ENCODE peak calls at places on chromosome 17, in four cellular contexts. One of them, this sample, is unnamed.

GRCh38 chr17:75030161-75030560 is 16.6 kb downstream of the ATP5PD start:
- DNase-seq in SK-N-SH: no peak
- DNase-seq in K562: no peak
- DNase-seq in H1: no peak
- DNase-seq in this sample: no peak

GRCh38 chr17:79398441-79398840 is 212.4 kb downstream of the RBFOX3 start:
- DNase-seq in SK-N-SH: no peak
- DNase-seq in K562: no peak
- DNase-seq in H1: no peak
- DNase-seq in this sample: no peak

GRCh38 chr17:4474093-4474492 is 24.6 kb upstream of the SPNS2 start:
- DNase-seq in SK-N-SH: no peak
- DNase-seq in H1: no peak
- DNase-seq in K562: no peak
- DNase-seq in this sample: no peak

GRCh38 chr17:82297280-82297803 is 20.1 kb downstream of the CD7 start:
- DNase-seq in K562: peak
- DNase-seq in SK-N-SH: peak
- DNase-seq in H1: no peak
- DNase-seq in this sample: no peak

GRCh38 chr17:13541032-13541480 is 60.7 kb downstream of the HS3ST3A1 start:
- DNase-seq in SK-N-SH: no peak
- DNase-seq in K562: peak
- DNase-seq in H1: no peak
- DNase-seq in this sample: no peak

GRCh38 chr17:4229627-4230026 is 34.2 kb downstream of the ANKFY1 start:
- DNase-seq in H1: no peak
- DNase-seq in SK-N-SH: no peak
- DNase-seq in K562: no peak
- DNase-seq in this sample: no peak

GRCh38 chr17:71726320-71726719 is 394.5 kb upstream of the SOX9 start:
- DNase-seq in SK-N-SH: no peak
- DNase-seq in K562: no peak
- DNase-seq in H1: no peak
- DNase-seq in this sample: no peak

GRCh38 chr17:40615295-40615988 is 32.2 kb downstream of the SMARCE1 start:
- DNase-seq in H1: peak
- DNase-seq in K562: peak
- DNase-seq in SK-N-SH: peak
- DNase-seq in this sample: peak

GRCh38 chr17:71180801-71181385 is 939.9 kb upstream of the SOX9 start:
- DNase-seq in H1: no peak
- DNase-seq in SK-N-SH: peak
- DNase-seq in K562: no peak
- DNase-seq in this sample: no peak

GRCh38 chr17:31112001-31112661 is 17.4 kb downstream of the NF1 start:
- DNase-seq in SK-N-SH: no peak
- DNase-seq in K562: no peak
- DNase-seq in H1: no peak
- DNase-seq in this sample: no peak

GRCh38 chr17:30450125-30451027 is 26.8 kb upstream of the GOSR1 start:
- DNase-seq in H1: no peak
- DNase-seq in K562: no peak
- DNase-seq in SK-N-SH: no peak
- DNase-seq in this sample: no peak

GRCh38 chr17:55089955-55090573 is 121.5 kb downstream of the STXBP4 start:
- DNase-seq in SK-N-SH: no peak
- DNase-seq in K562: peak
- DNase-seq in H1: no peak
- DNase-seq in this sample: no peak

GRCh38 chr17:30526401-30526800 is 49.2 kb downstream of the GOSR1 start:
- DNase-seq in SK-N-SH: no peak
- DNase-seq in H1: no peak
- DNase-seq in K562: no peak
- DNase-seq in this sample: no peak

GRCh38 chr17:83015511-83015910 is 63.9 kb upstream of the METRNL start:
- DNase-seq in H1: no peak
- DNase-seq in SK-N-SH: no peak
- DNase-seq in K562: no peak
- DNase-seq in this sample: no peak

GRCh38 chr17:19733953-19734526 is 14.1 kb downstream of the ALDH3A1 start:
- DNase-seq in SK-N-SH: no peak
- DNase-seq in H1: no peak
- DNase-seq in K562: no peak
- DNase-seq in this sample: no peak
- TF ChIP-seq MAX in SK-N-SH: no peak
- TF ChIP-seq MAX in H1: no peak
- TF ChIP-seq MAX in K562: no peak
- TF ChIP-seq MAX in this sample: no peak

GRCh38 chr17:57684711-57685498 is 60.2 kb downstream of the CCDC182 start:
- DNase-seq in SK-N-SH: no peak
- DNase-seq in H1: no peak
- DNase-seq in K562: no peak
- DNase-seq in this sample: no peak

GRCh38 chr17:57682667-57683066 is 62.4 kb downstream of the CCDC182 start:
- DNase-seq in K562: no peak
- DNase-seq in H1: no peak
- DNase-seq in SK-N-SH: no peak
- DNase-seq in this sample: no peak

GRCh38 chr17:57687642-57688041 is 57.5 kb downstream of the CCDC182 start:
- DNase-seq in H1: no peak
- DNase-seq in K562: no peak
- DNase-seq in SK-N-SH: no peak
- DNase-seq in this sample: no peak

GRCh38 chr17:57689254-57689653 is 55.8 kb downstream of the CCDC182 start:
- DNase-seq in H1: no peak
- DNase-seq in SK-N-SH: no peak
- DNase-seq in K562: no peak
- DNase-seq in this sample: no peak

DNA sequence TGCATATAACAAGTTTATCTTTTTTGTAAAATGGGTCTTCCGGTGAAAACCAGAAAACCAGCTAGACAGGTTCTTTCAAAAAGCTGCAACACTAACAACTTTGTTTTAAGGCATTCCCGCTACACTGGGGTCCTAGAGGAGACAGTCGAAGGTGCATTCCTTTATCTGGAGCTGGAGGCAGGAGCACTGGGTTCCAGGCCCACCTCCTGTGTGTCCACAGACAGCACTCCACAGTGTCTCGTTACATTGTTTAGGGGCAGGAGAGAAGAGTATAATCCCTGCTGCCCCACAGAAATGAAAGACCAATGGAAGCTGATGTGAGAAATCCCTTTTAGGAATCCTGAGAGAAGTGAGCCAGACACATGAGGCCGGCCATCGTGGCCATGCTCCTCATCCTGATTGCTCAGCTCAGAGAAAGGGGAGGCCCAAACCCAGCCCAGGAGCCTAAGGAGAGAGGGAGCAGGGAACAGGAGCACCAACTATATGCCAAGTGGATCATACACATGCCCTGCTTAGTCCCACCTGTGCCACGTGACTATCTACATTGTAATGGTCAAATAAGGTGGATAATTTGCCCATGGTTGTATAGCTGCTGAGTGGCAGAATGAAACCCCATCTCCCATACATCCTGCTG is 59.5 kb downstream of the CCDC182 start:
- DNase-seq in SK-N-SH: no peak
- DNase-seq in K562: no peak
- DNase-seq in H1: no peak
- DNase-seq in this sample: no peak
- TF ChIP-seq TEAD4 in SK-N-SH: no peak
- TF ChIP-seq TEAD4 in K562: no peak
- TF ChIP-seq TEAD4 in H1: no peak
- TF ChIP-seq TEAD4 in this sample: no peak

DNA sequence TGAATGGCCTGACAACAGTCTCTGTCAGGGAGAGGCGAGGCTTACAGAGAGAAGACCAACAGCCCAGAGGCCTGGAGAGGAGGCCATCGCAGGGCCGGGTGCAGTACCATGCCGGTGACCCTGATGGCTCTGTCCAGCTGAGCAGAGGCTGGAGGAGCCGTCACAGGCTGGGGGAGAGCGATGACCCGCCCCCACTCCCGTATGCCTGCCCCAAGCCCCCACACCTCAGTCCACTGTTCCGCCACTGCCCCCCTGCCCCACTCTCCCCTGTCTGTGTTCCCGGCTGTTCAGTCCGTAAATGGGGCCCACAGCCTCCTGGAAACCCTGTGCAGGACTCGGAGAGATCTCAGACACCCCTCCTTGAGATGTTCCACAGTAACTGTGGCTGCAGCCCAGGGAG is 12.8 kb upstream of the FAM83G start:
- DNase-seq in H1: no peak
- DNase-seq in SK-N-SH: no peak
- DNase-seq in K562: no peak
- DNase-seq in this sample: no peak
- TF ChIP-seq MAX in H1: no peak
- TF ChIP-seq MAX in SK-N-SH: no peak
- TF ChIP-seq MAX in K562: no peak
- TF ChIP-seq MAX in this sample: no peak

GRCh38 chr17:12046786-12047185 is 26.1 kb downstream of the MAP2K4 start:
- DNase-seq in H1: peak
- DNase-seq in K562: peak
- DNase-seq in SK-N-SH: no peak
- DNase-seq in this sample: no peak
- TF ChIP-seq TEAD4 in H1: no peak
- TF ChIP-seq TEAD4 in K562: no peak
- TF ChIP-seq TEAD4 in SK-N-SH: no peak
- TF ChIP-seq TEAD4 in this sample: no peak

GRCh38 chr17:43601280-43602050 is 55.3 kb upstream of the ETV4 start:
- DNase-seq in K562: no peak
- DNase-seq in SK-N-SH: no peak
- DNase-seq in H1: no peak
- DNase-seq in this sample: no peak
- TF ChIP-seq MAX in K562: no peak
- TF ChIP-seq MAX in SK-N-SH: no peak
- TF ChIP-seq MAX in H1: no peak
- TF ChIP-seq MAX in this sample: no peak

DNA sequence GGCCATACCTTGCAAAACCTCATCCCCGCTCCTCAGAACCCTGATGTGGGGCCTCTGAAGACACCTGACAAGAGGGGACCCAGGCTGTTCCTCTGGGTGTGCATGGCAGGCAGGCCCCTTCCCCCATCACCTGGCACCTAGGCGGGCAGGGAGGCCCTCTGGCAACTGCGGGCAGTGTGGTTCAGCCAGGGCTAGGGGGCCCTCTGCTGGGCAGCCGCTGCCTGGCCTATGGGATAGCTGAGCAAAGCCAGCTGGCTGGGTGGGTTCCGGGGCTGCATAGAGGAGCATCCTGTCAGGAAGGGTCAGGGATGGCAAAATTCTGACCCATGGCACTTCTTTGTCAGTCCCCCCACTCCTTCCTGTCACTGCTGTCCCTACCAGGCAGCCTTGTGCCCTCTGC is 228.7 kb upstream of the ASIC2 start:
- DNase-seq in K562: peak
- DNase-seq in H1: no peak
- DNase-seq in SK-N-SH: peak
- DNase-seq in this sample: peak
- TF ChIP-seq TEAD4 in K562: no peak
- TF ChIP-seq TEAD4 in H1: no peak
- TF ChIP-seq TEAD4 in SK-N-SH: no peak
- TF ChIP-seq TEAD4 in this sample: no peak

GRCh38 chr17:43988301-43988700 is 16.1 kb upstream of the NAGS start:
- DNase-seq in K562: no peak
- DNase-seq in H1: no peak
- DNase-seq in SK-N-SH: no peak
- DNase-seq in this sample: no peak
- TF ChIP-seq MAX in K562: no peak
- TF ChIP-seq MAX in H1: no peak
- TF ChIP-seq MAX in SK-N-SH: no peak
- TF ChIP-seq MAX in this sample: no peak

DNA sequence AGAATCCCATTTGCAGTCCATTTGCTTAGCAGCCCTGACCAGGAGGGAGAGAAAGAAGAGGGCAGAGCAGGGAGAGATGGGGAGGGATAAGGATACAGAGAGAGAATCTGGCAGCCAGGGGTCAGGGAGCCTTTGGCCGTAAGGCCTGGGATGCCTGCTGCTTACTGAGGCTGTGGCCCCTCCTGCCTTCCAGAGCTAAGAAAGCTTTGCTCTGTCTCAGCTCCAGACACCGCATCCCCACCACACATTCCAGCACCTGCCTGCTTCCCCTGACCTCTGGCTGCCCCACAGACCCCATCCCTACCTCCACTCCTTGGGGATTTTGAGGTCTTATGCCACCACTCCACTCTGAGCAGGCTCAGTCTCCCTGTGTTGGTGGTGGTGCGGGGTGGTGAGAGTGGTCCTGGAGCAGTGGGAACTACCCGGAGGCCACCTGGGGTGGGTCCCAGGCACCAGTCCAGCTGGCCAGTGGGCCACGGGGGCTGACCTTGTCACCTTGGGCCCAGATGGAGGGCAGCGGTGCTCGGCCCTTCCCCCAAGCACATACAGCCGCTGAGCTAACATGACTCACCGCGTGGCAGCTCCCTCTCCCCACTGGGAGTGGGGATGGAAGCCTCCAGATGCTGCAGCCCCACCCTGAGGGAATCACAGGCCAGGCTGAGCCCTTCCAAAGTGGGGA is 58.3 kb downstream of the RAI1 start:
- DNase-seq in K562: peak
- DNase-seq in SK-N-SH: peak
- DNase-seq in H1: no peak
- DNase-seq in this sample: no peak
- TF ChIP-seq TEAD4 in K562: no peak
- TF ChIP-seq TEAD4 in SK-N-SH: no peak
- TF ChIP-seq TEAD4 in H1: no peak
- TF ChIP-seq TEAD4 in this sample: no peak

GRCh38 chr17:76612977-76613851 is 27.6 kb upstream of the ST6GALNAC2 start:
- DNase-seq in K562: peak
- DNase-seq in H1: peak
- DNase-seq in SK-N-SH: no peak
- DNase-seq in this sample: peak
- TF ChIP-seq MAX in K562: no peak
- TF ChIP-seq MAX in H1: no peak
- TF ChIP-seq MAX in SK-N-SH: no peak
- TF ChIP-seq MAX in this sample: no peak